ENCODE peak calls at places on chromosomes 5 and 9, in six cellular contexts. N, K, P, E, M and C are unnamed samples.

GRCh38 chr5:91332267-91333044 is 50.7 kb downstream of the ARRDC3 start:
- DNase-seq in E (no peak), N (no peak), P (no peak), M (peak), K (no peak), C (peak)

GRCh38 chr5:120229036-120229435 is 235.1 kb upstream of the PRR16 start:
- DNase-seq in M (no peak), E (no peak), N (no peak), K (no peak), P (no peak), C (no peak)

GRCh38 chr9:5578698-5579085 is 50.2 kb upstream of the RIC1 start:
- DNase-seq in P (no peak), E (no peak), N (no peak), M (no peak), K (no peak), C (no peak)

GRCh38 chr9:124782661-124783574 is 6.0 kb downstream of the OLFML2A start:
- DNase-seq in M (no peak), N (no peak), E (no peak), K (no peak), P (no peak), C (no peak)

GRCh38 chr9:121510766-121511555 is 11.3 kb upstream of the GGTA1 start:
- DNase-seq in K (no peak), N (no peak), P (no peak), E (no peak), M (peak), C (peak)

GRCh38 chr5:157271740-157272271 is 5.9 kb downstream of the CYFIP2 start:
- DNase-seq in K (no peak), E (no peak), M (no peak), N (peak), P (no peak), C (no peak)

GRCh38 chr9:82140471-82140870 is 151.9 kb downstream of the SPATA31D1 start:
- DNase-seq in N (no peak), E (no peak), K (no peak), M (no peak), P (no peak), C (no peak)

GRCh38 chr5:16936150-16937022 is at the start of gene MYO10:
- DNase-seq in E (peak), M (peak), K (peak), P (peak), N (peak), C (peak)

GRCh38 chr9:77375956-77376532 is 198.7 kb downstream of the VPS13A start:
- DNase-seq in M (peak), E (no peak), K (no peak), N (no peak), P (no peak), C (peak)

GRCh38 chr5:150783422-150783928 is 4.9 kb downstream of the SMIM3 start:
- DNase-seq in K (peak), M (peak), N (peak), P (peak), E (no peak), C (peak)

GRCh38 chr9:4680178-4680535 is 788 bp downstream of the CDC37L1 start:
- DNase-seq in K (no peak), P (no peak), E (no peak), N (no peak), M (peak), C (peak)

GRCh38 chr5:179314606-179315355 is 30.5 kb downstream of the ADAMTS2 start:
- DNase-seq in N (no peak), M (no peak), E (no peak), K (no peak), P (no peak), C (no peak)

GRCh38 chr9:89254773-89255125 is 56.2 kb upstream of the CKS2 start:
- DNase-seq in E (no peak), M (no peak), K (no peak), P (no peak), N (no peak), C (no peak)

GRCh38 chr9:92385953-92386352 is 18.4 kb downstream of the OGN start:
- DNase-seq in N (no peak), K (no peak), M (no peak), E (no peak), P (no peak), C (no peak)

GRCh38 chr9:121972501-121972981 is 120.6 kb downstream of the TTLL11 start:
- DNase-seq in E (no peak), M (peak), K (no peak), P (no peak), N (no peak), C (no peak)

GRCh38 chr5:22850981-22851380 is 2.2 kb downstream of the CDH12 start:
- DNase-seq in P (no peak), K (no peak), E (no peak), M (no peak), N (no peak), C (peak)

GRCh38 chr9:19085295-19085694 is 17.4 kb downstream of the HAUS6 start:
- DNase-seq in E (no peak), M (peak), K (no peak), N (no peak), P (no peak), C (peak)

GRCh38 chr5:68420476-68421344 is 205.2 kb downstream of the PIK3R1 start:
- DNase-seq in N (no peak), P (no peak), M (no peak), E (no peak), K (no peak), C (no peak)

GRCh38 chr9:76166436-76166959 is 227.7 kb downstream of the RFK start:
- DNase-seq in E (no peak), P (peak), N (no peak), M (no peak), K (no peak), C (no peak)

GRCh38 chr5:11046160-11046559 is 285.1 kb upstream of the DAP start:
- DNase-seq in P (peak), E (no peak), K (no peak), N (no peak), M (peak), C (peak)